ENCODE peak calls at places on chromosomes 12 and 14, in four cellular contexts. R is neuronal stem cell, X is H9, I is H1. A is an unnamed sample.

GRCh38 chr12:113065126-113066007 is 8.8 kb downstream of the DTX1 start:
- DNase-seq in X (peak; percentile 85), R (peak; percentile 52), I (peak; percentile 91), A (peak; percentile 62)

GRCh38 chr14:88380405-88380804 is 5.1 kb upstream of the SPATA7 start:
- DNase-seq in I (no peak), R (no peak), X (no peak), A (no peak)

GRCh38 chr14:35121026-35121886 is 534 bp downstream of the PPP2R3C start:
- DNase-seq in I (no peak), R (no peak), X (no peak), A (no peak)

GRCh38 chr14:99481745-99482099 is 513 bp downstream of the CCNK start:
- DNase-seq in I (no peak), X (no peak), R (no peak), A (peak; percentile 51)

GRCh38 chr12:66032739-66033138 is 97.8 kb downstream of the LLPH start:
- DNase-seq in I (no peak), X (no peak), R (no peak), A (no peak)

GRCh38 chr12:51512438-51512837 is 78.6 kb upstream of the SCN8A start:
- DNase-seq in X (no peak), I (no peak), R (no peak), A (no peak)

GRCh38 chr14:105155071-105155651 is 13.4 kb downstream of the JAG2 start:
- DNase-seq in I (no peak), X (no peak), R (no peak), A (no peak)

GRCh38 chr14:105180598-105181528 is at the start of gene NUDT14:
- DNase-seq in I (peak; percentile 92), X (peak; percentile 83), R (no peak), A (peak; percentile 67)

GRCh38 chr14:64478634-64479250 is 13.4 kb downstream of the AKAP5 start:
- DNase-seq in R (no peak), I (no peak), X (no peak), A (no peak)

GRCh38 chr12:51171884-51172514 is 936 bp downstream of the TFCP2 start:
- DNase-seq in X (peak; percentile 18), I (no peak), R (no peak), A (peak; percentile 49)

GRCh38 chr14:75563931-75564330 is 14.5 kb upstream of the FLVCR2 start:
- DNase-seq in X (no peak), R (no peak), I (no peak), A (no peak)

GRCh38 chr14:92729632-92730358 is 18.6 kb downstream of the LGMN start:
- DNase-seq in X (no peak), I (no peak), R (no peak), A (no peak)

GRCh38 chr12:15679146-15679545 is 110.0 kb downstream of the EPS8 start:
- DNase-seq in R (no peak), X (no peak), I (no peak), A (no peak)

GRCh38 chr14:87952307-87953094 is 40.5 kb downstream of the GALC start:
- DNase-seq in R (no peak), X (no peak), I (no peak), A (no peak)

GRCh38 chr12:573226-573625 is 90.0 kb downstream of the NINJ2 start:
- DNase-seq in X (no peak), R (no peak), I (no peak), A (no peak)

GRCh38 chr14:78902010-78902623 is 731.9 kb downstream of the NRXN3 start:
- DNase-seq in I (peak; percentile 63), X (peak; percentile 50), R (peak; percentile 37), A (peak; percentile 54)

GRCh38 chr14:96088131-96088880 is 49.1 kb downstream of the C14orf132 start:
- DNase-seq in R (no peak), X (no peak), I (no peak), A (no peak)

GRCh38 chr14:93332032-93332852 is 594 bp downstream of the BTBD7 start:
- DNase-seq in I (peak; percentile 80), R (peak; percentile 61), X (no peak), A (peak; percentile 74)

GRCh38 chr12:92553389-92553788 is 149.4 kb upstream of the PLEKHG7 start:
- DNase-seq in X (no peak), I (no peak), R (no peak), A (no peak)

GRCh38 chr14:90483551-90483950 is 86.7 kb downstream of the CALM1 start:
- DNase-seq in R (no peak), X (peak; percentile 40), I (no peak), A (no peak)

GRCh38 chr12:104091136-104091535 is 26.8 kb downstream of the HCFC2 start:
- DNase-seq in X (no peak), I (no peak), R (no peak), A (peak; percentile 1)

GRCh38 chr12:6635375-6635855 is 344 bp downstream of the LPAR5 start:
- DNase-seq in I (no peak), R (no peak), X (no peak), A (peak; percentile 74)

GRCh38 chr14:30610719-30611388 is 11.3 kb upstream of the SCFD1 start:
- DNase-seq in R (no peak), X (no peak), I (no peak), A (peak; percentile 47)

GRCh38 chr14:62087191-62087590 is 325.0 kb downstream of the SNAPC1 start:
- DNase-seq in I (no peak), R (no peak), X (no peak), A (no peak)

GRCh38 chr12:124718052-124718451 is 145.6 kb downstream of the SCARB1 start:
- DNase-seq in R (no peak), X (no peak), I (no peak), A (no peak)
- H3K27ac ChIP-seq in R (no peak overlapping the region), X (no peak overlapping the region), I (no peak overlapping the region), A (no peak overlapping the region)

DNA sequence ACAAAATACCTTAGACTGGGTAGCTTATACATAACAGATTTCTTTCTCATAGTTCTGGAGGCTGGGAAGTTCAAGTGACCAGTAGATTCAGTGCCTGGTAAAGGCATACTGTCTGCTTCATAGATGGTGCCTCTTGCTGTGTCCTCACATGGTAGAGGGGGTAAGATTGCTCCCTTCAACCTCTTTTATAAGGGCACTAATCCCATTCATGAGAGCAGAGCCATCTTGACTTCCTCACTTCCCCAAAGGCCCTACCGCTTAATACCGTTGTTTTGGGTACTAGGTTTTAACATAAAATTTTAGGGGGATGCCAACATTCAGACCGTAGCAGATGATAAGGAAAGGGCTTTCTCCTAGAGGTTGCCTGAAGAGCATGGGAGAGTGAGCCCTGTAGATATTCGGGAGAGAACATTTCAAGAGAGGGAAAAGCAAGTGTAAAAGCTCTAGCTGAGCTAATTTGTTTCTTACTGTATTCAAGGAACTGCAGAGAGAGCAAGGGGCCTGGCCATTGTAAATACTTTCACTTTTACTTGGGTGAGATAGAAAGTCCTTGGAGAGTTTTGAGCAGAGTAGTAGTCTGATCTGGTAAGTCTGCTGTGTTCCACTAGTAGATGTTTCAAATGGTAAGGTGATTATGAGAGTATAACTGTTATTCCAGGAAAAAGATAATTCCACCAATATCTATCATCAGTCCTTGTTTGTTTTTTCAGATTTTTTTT is 27.3 kb downstream of the FRS2 start:
- DNase-seq in X (no peak), R (no peak), I (no peak), A (no peak)
- H2AK5ac ChIP-seq in X (no peak overlapping the region), R (no peak overlapping the region), I (no peak overlapping the region), A (no peak overlapping the region)

GRCh38 chr12:132480620-132481132 is 9.3 kb upstream of the FBRSL1 start:
- DNase-seq in R (no peak), X (no peak), I (no peak), A (no peak)
- H2BK15ac ChIP-seq in R (no peak overlapping the region), X (no peak overlapping the region), I (no peak overlapping the region), A (no peak overlapping the region)

DNA sequence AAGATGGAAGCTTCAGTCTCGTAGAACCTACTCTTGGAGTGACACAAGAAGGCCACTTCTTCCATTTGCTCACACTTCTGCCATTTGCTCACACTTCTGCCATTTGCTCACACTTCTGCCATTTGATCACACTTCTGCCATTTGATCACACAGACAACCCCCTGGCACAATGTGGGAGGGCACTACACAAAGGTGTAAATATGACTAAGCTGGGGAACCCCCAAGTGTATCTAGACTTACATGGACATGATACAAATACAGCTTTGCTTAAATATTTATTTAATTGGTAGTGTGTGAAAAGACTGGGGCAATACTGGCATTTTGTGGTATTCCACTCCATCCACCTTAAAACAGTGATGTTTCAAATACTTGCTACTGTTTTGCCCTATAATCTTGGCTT is 296.2 kb upstream of the PPFIA2 start:
- DNase-seq in I (no peak), X (no peak), R (no peak), A (peak; percentile 59)
- H3K27ac ChIP-seq in I (no peak overlapping the region), X (no peak overlapping the region), R (no peak overlapping the region), A (no peak overlapping the region)

DNA sequence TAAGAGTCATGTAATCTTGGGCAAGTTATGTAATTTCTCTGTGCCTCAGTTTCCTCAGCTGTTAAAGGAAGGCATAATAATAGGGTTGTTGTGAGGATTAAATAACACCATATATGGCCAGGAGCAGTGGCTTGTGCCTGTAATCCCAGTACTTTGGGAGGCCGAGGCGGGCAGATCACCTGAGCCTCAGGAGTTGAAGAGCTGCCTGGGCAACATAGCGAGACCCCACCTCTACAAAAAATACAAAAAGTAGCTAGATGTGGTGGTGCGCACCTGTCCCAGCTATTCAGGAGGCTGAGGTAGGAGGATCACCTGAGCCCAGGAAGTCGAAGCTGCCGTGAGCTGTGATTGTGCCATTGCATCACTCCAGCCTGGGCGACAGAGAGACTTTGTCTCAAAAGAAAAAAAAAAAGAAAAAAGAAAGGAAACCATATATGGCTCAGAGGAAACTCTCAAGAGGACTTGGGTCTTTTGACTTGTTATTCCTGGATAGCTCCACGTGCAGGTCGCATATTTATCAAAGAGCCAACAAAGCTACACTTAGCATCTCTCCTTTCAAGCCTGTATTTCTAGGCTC is 6.9 kb downstream of the GPRC5A start:
- DNase-seq in I (no peak), R (no peak), X (no peak), A (no peak)
- H2AK5ac ChIP-seq in I (no peak overlapping the region), R (no peak overlapping the region), X (no peak overlapping the region), A (no peak overlapping the region)

DNA sequence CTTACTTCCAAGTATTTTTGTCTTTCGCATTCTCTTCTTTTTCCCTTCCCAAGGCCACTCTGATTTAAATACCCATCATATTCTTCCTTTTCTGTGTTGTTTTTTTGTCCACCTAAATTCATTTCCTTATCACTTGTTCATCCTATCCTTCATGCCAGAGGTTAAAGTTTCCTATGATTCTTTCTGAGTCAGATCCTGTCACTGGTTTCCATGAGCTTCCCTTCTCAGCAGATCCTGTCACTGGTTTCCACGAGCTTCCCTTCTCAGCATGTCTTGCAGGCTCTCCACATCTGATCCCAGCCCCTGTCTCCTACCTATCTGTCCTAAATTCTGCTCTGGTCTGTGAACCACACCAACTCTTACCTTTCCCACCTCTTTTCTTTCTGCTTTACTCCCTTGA is 311.8 kb upstream of the RGS6 start:
- DNase-seq in I (no peak), R (no peak), X (no peak), A (no peak)
- H2BK15ac ChIP-seq in I (no peak overlapping the region), R (no peak overlapping the region), X (no peak overlapping the region), A (no peak overlapping the region)

GRCh38 chr12:131720241-131720640 is 9.4 kb downstream of the SFSWAP start:
- DNase-seq in X (no peak), I (no peak), R (no peak), A (no peak)
- H3K27ac ChIP-seq in X (no peak overlapping the region), I (peak overlapping the region; percentile 49), R (no peak overlapping the region), A (no peak overlapping the region)

A was measured in mesendoderm.